ENCODE peak calls at places on chromosomes 1 and 21, in five cellular contexts. I is endothelial cell; M is right atrium auricular region; X is activated CD8-positive, alpha-beta memory T cell treated with anti-CD3 and anti-CD28 coated beads for 48 hours; A is right lobe of liver. D is an unnamed sample.

GRCh38 chr1:16208270-16208987 is 4.0 kb downstream of the ARHGEF19 start:
- DNase-seq in I (no peak), M (no peak), X (no peak), A (no peak), D (peak; percentile 48)

GRCh38 chr1:75539230-75540116 is 71.4 kb downstream of the SLC44A5 start:
- DNase-seq in I (no peak), M (no peak), X (no peak), A (no peak), D (peak; percentile 62)

GRCh38 chr21:40768056-40768455 is 78.9 kb downstream of the DSCAM start:
- DNase-seq in I (no peak), M (no peak), X (no peak), A (no peak), D (no peak)

GRCh38 chr1:2110738-2111673 is 60.8 kb downstream of the PRKCZ start:
- DNase-seq in I (no peak), M (no peak), X (no peak), A (peak; percentile 49), D (no peak)

GRCh38 chr1:41379741-41380130 is 18.5 kb downstream of the FOXO6 start:
- DNase-seq in I (no peak), M (no peak), X (no peak), A (no peak), D (no peak)

GRCh38 chr1:175591083-175591743 is 152.2 kb downstream of the TNR start:
- DNase-seq in I (no peak), M (no peak), X (no peak), A (no peak), D (no peak)

GRCh38 chr1:26094076-26094669 is 17.5 kb upstream of the PDIK1L start:
- DNase-seq in I (no peak), M (no peak), X (no peak), A (no peak), D (no peak)

GRCh38 chr1:83113686-83114085 is 885.2 kb downstream of the TTLL7 start:
- DNase-seq in I (no peak), M (no peak), X (no peak), A (no peak), D (no peak)

GRCh38 chr21:44480200-44481065 is 25.1 kb downstream of the LRRC3 start:
- DNase-seq in I (no peak), M (no peak), X (no peak), A (peak; percentile 54), D (no peak)

GRCh38 chr1:67175713-67176112 is 9.5 kb downstream of the IL23R start:
- DNase-seq in I (no peak), M (no peak), X (no peak), A (no peak), D (no peak)

GRCh38 chr21:45302082-45303061 is 14.7 kb upstream of the POFUT2 start:
- DNase-seq in I (no peak), M (peak; percentile 90), X (no peak), A (peak; percentile 64), D (peak; percentile 62)

GRCh38 chr1:37189111-37189510 is 154.8 kb upstream of the GRIK3 start:
- DNase-seq in I (no peak), M (no peak), X (no peak), A (no peak), D (no peak)

GRCh38 chr1:6935379-6936307 is 150.4 kb downstream of the CAMTA1 start:
- DNase-seq in I (peak; percentile 22), M (no peak), X (no peak), A (no peak), D (no peak)

GRCh38 chr1:159088050-159088449 is 11.5 kb upstream of the AIM2 start:
- DNase-seq in I (no peak), M (no peak), X (no peak), A (no peak), D (peak; percentile 76)

GRCh38 chr1:37288900-37289299 is 185.5 kb upstream of the ZC3H12A start:
- DNase-seq in I (no peak), M (no peak), X (no peak), A (no peak), D (no peak)

GRCh38 chr1:7366955-7367665 is 404.0 kb upstream of the VAMP3 start:
- DNase-seq in I (no peak), M (no peak), X (no peak), A (no peak), D (no peak)

GRCh38 chr1:235865565-235866206 is 1.0 kb downstream of the LYST start:
- DNase-seq in I (no peak), M (no peak), X (no peak), A (no peak), D (no peak)